ENCODE peak calls at places on chromosomes 5 and 9, in four cellular contexts. One of them, this sample, is unnamed.

GRCh38 chr5:15852949-15853348 is 326.6 kb downstream of the MARCHF11 start:
- DNase-seq in MCF 10A: no peak
- DNase-seq in suprapubic skin: no peak
- DNase-seq in fibroblast of mammary gland: no peak
- DNase-seq in this sample: no peak

GRCh38 chr5:9782806-9783560 is 152.8 kb upstream of the TAS2R1 start:
- DNase-seq in MCF 10A: no peak
- DNase-seq in suprapubic skin: no peak
- DNase-seq in fibroblast of mammary gland: peak; percentile 24
- DNase-seq in this sample: no peak

GRCh38 chr5:16578474-16578883 is 38.3 kb downstream of the RETREG1 start:
- DNase-seq in MCF 10A: no peak
- DNase-seq in suprapubic skin: no peak
- DNase-seq in fibroblast of mammary gland: no peak
- DNase-seq in this sample: no peak

GRCh38 chr9:121778252-121779225 is 127.1 kb downstream of the DAB2IP start:
- DNase-seq in MCF 10A: no peak
- DNase-seq in suprapubic skin: peak; percentile 58
- DNase-seq in fibroblast of mammary gland: no peak
- DNase-seq in this sample: no peak

GRCh38 chr5:38105231-38105570 is 153.2 kb upstream of the EGFLAM start:
- DNase-seq in MCF 10A: no peak
- DNase-seq in suprapubic skin: no peak
- DNase-seq in fibroblast of mammary gland: no peak
- DNase-seq in this sample: no peak

GRCh38 chr9:90878562-90878961 is 76.9 kb downstream of the SYK start:
- DNase-seq in MCF 10A: no peak
- DNase-seq in suprapubic skin: no peak
- DNase-seq in fibroblast of mammary gland: no peak
- DNase-seq in this sample: no peak

GRCh38 chr5:87340716-87341115 is 72.0 kb downstream of the CCNH start:
- DNase-seq in MCF 10A: no peak
- DNase-seq in suprapubic skin: no peak
- DNase-seq in fibroblast of mammary gland: no peak
- DNase-seq in this sample: peak; percentile 37

GRCh38 chr5:177293819-177294581 is 9.5 kb downstream of the RAB24 start:
- DNase-seq in MCF 10A: no peak
- DNase-seq in suprapubic skin: no peak
- DNase-seq in fibroblast of mammary gland: no peak
- DNase-seq in this sample: no peak

GRCh38 chr5:13913962-13914361 is 30.5 kb downstream of the DNAH5 start:
- DNase-seq in MCF 10A: no peak
- DNase-seq in suprapubic skin: no peak
- DNase-seq in fibroblast of mammary gland: no peak
- DNase-seq in this sample: no peak

GRCh38 chr5:388266-389196 is 54.4 kb upstream of the EXOC3 start:
- DNase-seq in MCF 10A: no peak
- DNase-seq in suprapubic skin: peak; percentile 62
- DNase-seq in fibroblast of mammary gland: no peak
- DNase-seq in this sample: peak; percentile 27

GRCh38 chr5:38845555-38846378 is at the start of gene OSMR:
- DNase-seq in MCF 10A: peak; percentile 99
- DNase-seq in suprapubic skin: peak; percentile 96
- DNase-seq in fibroblast of mammary gland: peak; percentile 98
- DNase-seq in this sample: peak; percentile 19

GRCh38 chr9:127809562-127810377 is 7.1 kb downstream of the FPGS start:
- DNase-seq in MCF 10A: no peak
- DNase-seq in suprapubic skin: no peak
- DNase-seq in fibroblast of mammary gland: no peak
- DNase-seq in this sample: peak; percentile 68

GRCh38 chr5:24644757-24645156 is at the start of gene CDH10:
- DNase-seq in MCF 10A: peak; percentile 26
- DNase-seq in suprapubic skin: no peak
- DNase-seq in fibroblast of mammary gland: no peak
- DNase-seq in this sample: no peak

GRCh38 chr9:100619194-100619593 is 41.3 kb downstream of the CAVIN4 start:
- DNase-seq in MCF 10A: no peak
- DNase-seq in suprapubic skin: no peak
- DNase-seq in fibroblast of mammary gland: no peak
- DNase-seq in this sample: no peak

GRCh38 chr9:122975196-122975595 is 34.4 kb downstream of the RABGAP1 start:
- DNase-seq in MCF 10A: no peak
- DNase-seq in suprapubic skin: no peak
- DNase-seq in fibroblast of mammary gland: no peak
- DNase-seq in this sample: no peak

GRCh38 chr9:115034801-115035200 is 83.2 kb downstream of the TNC start:
- DNase-seq in MCF 10A: peak; percentile 36
- DNase-seq in suprapubic skin: no peak
- DNase-seq in fibroblast of mammary gland: peak; percentile 85
- DNase-seq in this sample: no peak

GRCh38 chr9:33619666-33620404 is 95.8 kb downstream of the ANKRD18B start:
- DNase-seq in MCF 10A: peak; percentile 74
- DNase-seq in suprapubic skin: no peak
- DNase-seq in fibroblast of mammary gland: peak; percentile 85
- DNase-seq in this sample: no peak

GRCh38 chr9:5040730-5041389 is 55.8 kb downstream of the JAK2 start:
- DNase-seq in MCF 10A: no peak
- DNase-seq in suprapubic skin: no peak
- DNase-seq in fibroblast of mammary gland: no peak
- DNase-seq in this sample: no peak

GRCh38 chr9:91340395-91340794 is 21.3 kb downstream of the AUH start:
- DNase-seq in MCF 10A: no peak
- DNase-seq in suprapubic skin: no peak
- DNase-seq in fibroblast of mammary gland: no peak
- DNase-seq in this sample: no peak

DNA sequence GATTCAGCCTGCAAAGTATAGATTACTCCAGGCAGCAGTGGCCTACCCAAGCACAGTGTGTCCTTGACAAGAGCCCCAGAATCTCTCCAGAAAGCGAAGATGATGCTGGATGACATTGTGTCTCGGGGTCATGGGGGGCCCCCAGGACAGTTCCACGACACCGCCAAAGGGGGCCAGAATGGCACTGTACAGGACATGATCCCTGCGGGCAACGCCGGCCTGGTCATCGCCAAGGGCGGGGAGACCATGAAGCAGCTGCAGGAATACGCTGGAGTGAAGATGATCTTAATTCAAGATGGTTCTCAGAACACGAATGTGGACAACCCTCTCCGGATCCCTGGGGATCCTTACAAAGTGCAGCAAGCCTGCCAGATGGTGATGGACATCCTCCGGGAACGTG is 107.0 kb upstream of the MTAP start:
- DNase-seq in MCF 10A: no peak
- DNase-seq in suprapubic skin: no peak
- DNase-seq in fibroblast of mammary gland: no peak
- DNase-seq in this sample: no peak
- TF ChIP-seq CTCF in MCF 10A: no peak
- TF ChIP-seq CTCF in suprapubic skin: no peak
- TF ChIP-seq CTCF in fibroblast of mammary gland: no peak
- TF ChIP-seq CTCF in this sample: no peak

GRCh38 chr9:86909388-86909787 is 37.9 kb downstream of the GAS1 start:
- DNase-seq in MCF 10A: no peak
- DNase-seq in suprapubic skin: no peak
- DNase-seq in fibroblast of mammary gland: peak; percentile 69
- DNase-seq in this sample: no peak
- TF ChIP-seq CTCF in MCF 10A: no peak
- TF ChIP-seq CTCF in suprapubic skin: no peak
- TF ChIP-seq CTCF in fibroblast of mammary gland: no peak
- TF ChIP-seq CTCF in this sample: no peak

GRCh38 chr9:23842531-23843129 is 16.6 kb upstream of the ELAVL2 start:
- DNase-seq in MCF 10A: no peak
- DNase-seq in suprapubic skin: no peak
- DNase-seq in fibroblast of mammary gland: no peak
- DNase-seq in this sample: no peak
- TF ChIP-seq CTCF in MCF 10A: no peak
- TF ChIP-seq CTCF in suprapubic skin: no peak
- TF ChIP-seq CTCF in fibroblast of mammary gland: no peak
- TF ChIP-seq CTCF in this sample: no peak

DNA sequence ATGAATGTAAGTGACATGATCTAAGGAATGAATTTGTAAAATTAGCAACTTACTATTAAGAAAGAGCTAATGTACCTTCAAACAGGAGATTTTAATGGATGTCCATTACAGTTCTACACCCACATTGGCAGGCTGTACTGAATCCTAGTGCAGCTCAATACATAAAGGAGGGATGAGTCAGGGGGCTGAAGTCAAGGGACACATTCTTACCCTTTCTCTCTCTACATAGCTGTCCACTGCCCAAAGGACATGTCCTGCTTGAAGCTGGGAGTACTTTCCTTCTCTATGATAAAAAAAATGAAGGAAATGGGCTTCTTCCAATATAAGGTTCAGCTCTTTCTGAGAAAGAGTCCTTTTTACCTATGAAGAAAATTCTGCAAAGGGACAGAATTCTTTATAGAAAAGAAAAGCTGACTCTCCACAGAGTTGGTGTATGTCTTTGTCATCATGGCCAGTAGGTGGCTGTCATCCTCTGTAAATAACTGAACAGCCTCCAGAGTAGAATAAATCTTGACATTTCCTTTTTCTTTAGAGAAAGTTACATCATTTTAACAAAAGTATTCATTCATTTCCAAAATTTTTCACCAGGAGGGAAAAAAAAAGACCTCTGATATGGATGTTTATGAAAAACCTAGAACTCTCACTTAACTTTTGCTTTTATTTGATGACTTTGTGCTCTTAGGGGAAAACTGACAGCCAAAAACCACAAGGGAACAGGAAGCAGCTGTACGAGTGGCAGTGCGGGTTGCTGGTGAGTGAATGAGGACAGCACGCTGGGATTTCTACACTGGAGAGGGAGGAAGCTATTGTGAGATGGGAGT is 13.1 kb upstream of the IFNA14 start:
- DNase-seq in MCF 10A: peak; percentile 23
- DNase-seq in suprapubic skin: no peak
- DNase-seq in fibroblast of mammary gland: peak; percentile 26
- DNase-seq in this sample: peak; percentile 39
- TF ChIP-seq CTCF in MCF 10A: peak; percentile 25
- TF ChIP-seq CTCF in suprapubic skin: peak; percentile 35
- TF ChIP-seq CTCF in fibroblast of mammary gland: peak; percentile 41
- TF ChIP-seq CTCF in this sample: peak; percentile 53

DNA sequence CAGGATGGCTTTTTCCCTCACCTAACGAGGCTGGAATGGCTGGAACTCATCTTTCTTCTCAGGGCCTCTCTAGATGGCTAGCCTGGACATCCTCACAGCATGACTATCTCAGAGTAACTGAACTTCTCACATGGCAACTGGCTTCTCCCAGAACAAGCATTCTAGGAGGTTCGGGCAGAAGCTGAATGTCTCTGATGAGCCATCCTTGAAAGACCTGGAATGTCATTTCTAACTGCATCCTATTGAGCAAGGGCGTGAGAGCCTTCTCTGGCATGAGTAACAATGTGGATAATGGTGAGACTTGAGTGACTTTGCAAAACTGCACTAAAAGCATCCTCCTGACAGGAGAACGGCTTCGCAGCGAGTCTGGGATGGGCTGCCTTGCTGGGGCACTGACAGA is 487.7 kb downstream of the MAT2B start:
- DNase-seq in MCF 10A: no peak
- DNase-seq in suprapubic skin: no peak
- DNase-seq in fibroblast of mammary gland: no peak
- DNase-seq in this sample: no peak
- TF ChIP-seq CTCF in MCF 10A: no peak
- TF ChIP-seq CTCF in suprapubic skin: no peak
- TF ChIP-seq CTCF in fibroblast of mammary gland: no peak
- TF ChIP-seq CTCF in this sample: no peak

GRCh38 chr5:141430332-141431113 is at the start of gene PCDHGA12:
- DNase-seq in MCF 10A: peak; percentile 89
- DNase-seq in suprapubic skin: no peak
- DNase-seq in fibroblast of mammary gland: peak; percentile 96
- DNase-seq in this sample: peak; percentile 85
- TF ChIP-seq CTCF in MCF 10A: peak; percentile 30
- TF ChIP-seq CTCF in suprapubic skin: peak; percentile 26
- TF ChIP-seq CTCF in fibroblast of mammary gland: peak; percentile 81
- TF ChIP-seq CTCF in this sample: peak; percentile 9

This sample was measured in GM10248.